ENCODE peak calls at places on chromosomes 11 and 22, in ten cellular contexts. One of them, this sample, is unnamed. For H3K4me1, the result is how much of the 10 kb centered on the place peaks cover.

GRCh38 chr11:15342163-15342562 is 227.4 kb downstream of the INSC start:
- DNase-seq in stomach: no peak
- DNase-seq in HCT116: no peak
- DNase-seq in transverse colon: no peak
- DNase-seq in tibial nerve: no peak
- DNase-seq in upper lobe of left lung: no peak
- DNase-seq in endothelial cell of umbilical vein: no peak
- DNase-seq in spleen: no peak
- DNase-seq in uterus: no peak
- DNase-seq in gastrocnemius medialis: no peak
- DNase-seq in this sample: no peak

GRCh38 chr11:73637012-73637411 is 9.4 kb upstream of the PLEKHB1 start:
- DNase-seq in stomach: no peak
- DNase-seq in HCT116: no peak
- DNase-seq in transverse colon: no peak
- DNase-seq in tibial nerve: no peak
- DNase-seq in upper lobe of left lung: no peak
- DNase-seq in endothelial cell of umbilical vein: no peak
- DNase-seq in spleen: no peak
- DNase-seq in uterus: no peak
- DNase-seq in gastrocnemius medialis: no peak
- DNase-seq in this sample: no peak

GRCh38 chr11:23112987-23113886 is 253.0 kb upstream of the CCDC179 start:
- DNase-seq in stomach: peak
- DNase-seq in HCT116: no peak
- DNase-seq in transverse colon: peak
- DNase-seq in tibial nerve: no peak
- DNase-seq in upper lobe of left lung: no peak
- DNase-seq in endothelial cell of umbilical vein: peak
- DNase-seq in spleen: no peak
- DNase-seq in uterus: no peak
- DNase-seq in gastrocnemius medialis: no peak
- DNase-seq in this sample: no peak

GRCh38 chr11:59197990-59198389 is 14.7 kb downstream of the MPEG1 start:
- DNase-seq in stomach: peak
- DNase-seq in HCT116: no peak
- DNase-seq in transverse colon: no peak
- DNase-seq in tibial nerve: peak
- DNase-seq in upper lobe of left lung: peak
- DNase-seq in endothelial cell of umbilical vein: peak
- DNase-seq in spleen: no peak
- DNase-seq in uterus: peak
- DNase-seq in gastrocnemius medialis: no peak
- DNase-seq in this sample: no peak

GRCh38 chr22:48660795-48661740 is 1166.6 kb downstream of the BRD1 start:
- DNase-seq in stomach: no peak
- DNase-seq in HCT116: no peak
- DNase-seq in transverse colon: no peak
- DNase-seq in tibial nerve: no peak
- DNase-seq in upper lobe of left lung: no peak
- DNase-seq in endothelial cell of umbilical vein: no peak
- DNase-seq in spleen: no peak
- DNase-seq in uterus: no peak
- DNase-seq in gastrocnemius medialis: no peak
- DNase-seq in this sample: no peak

GRCh38 chr22:49513358-49513851 is 314.3 kb downstream of the BRD1 start:
- DNase-seq in stomach: peak
- DNase-seq in HCT116: no peak
- DNase-seq in transverse colon: no peak
- DNase-seq in tibial nerve: no peak
- DNase-seq in upper lobe of left lung: no peak
- DNase-seq in endothelial cell of umbilical vein: no peak
- DNase-seq in spleen: no peak
- DNase-seq in uterus: no peak
- DNase-seq in gastrocnemius medialis: no peak
- DNase-seq in this sample: no peak

GRCh38 chr11:1652778-1653540 is 23.4 kb downstream of the KRTAP5-5 start:
- DNase-seq in stomach: peak
- DNase-seq in HCT116: no peak
- DNase-seq in transverse colon: peak
- DNase-seq in tibial nerve: peak
- DNase-seq in upper lobe of left lung: peak
- DNase-seq in endothelial cell of umbilical vein: peak
- DNase-seq in spleen: peak
- DNase-seq in uterus: peak
- DNase-seq in gastrocnemius medialis: peak
- DNase-seq in this sample: peak

GRCh38 chr11:75562048-75562835 is at the start of gene SERPINH1:
- DNase-seq in stomach: peak
- DNase-seq in HCT116: peak
- DNase-seq in transverse colon: peak
- DNase-seq in tibial nerve: peak
- DNase-seq in upper lobe of left lung: peak
- DNase-seq in endothelial cell of umbilical vein: peak
- DNase-seq in spleen: peak
- DNase-seq in uterus: peak
- DNase-seq in gastrocnemius medialis: peak
- DNase-seq in this sample: peak

GRCh38 chr11:74570266-74571061 is 21.9 kb upstream of the POLD3 start:
- DNase-seq in stomach: peak
- DNase-seq in HCT116: peak
- DNase-seq in transverse colon: peak
- DNase-seq in tibial nerve: peak
- DNase-seq in upper lobe of left lung: peak
- DNase-seq in endothelial cell of umbilical vein: peak
- DNase-seq in spleen: no peak
- DNase-seq in uterus: peak
- DNase-seq in gastrocnemius medialis: no peak
- DNase-seq in this sample: no peak

GRCh38 chr11:86087281-86087680 is 18.4 kb upstream of the PICALM start:
- DNase-seq in stomach: no peak
- DNase-seq in HCT116: no peak
- DNase-seq in transverse colon: no peak
- DNase-seq in tibial nerve: no peak
- DNase-seq in upper lobe of left lung: no peak
- DNase-seq in endothelial cell of umbilical vein: no peak
- DNase-seq in spleen: no peak
- DNase-seq in uterus: no peak
- DNase-seq in gastrocnemius medialis: no peak
- DNase-seq in this sample: no peak

GRCh38 chr11:74147199-74147929 is 23.4 kb downstream of the C2CD3 start:
- DNase-seq in stomach: no peak
- DNase-seq in HCT116: no peak
- DNase-seq in transverse colon: no peak
- DNase-seq in tibial nerve: no peak
- DNase-seq in upper lobe of left lung: no peak
- DNase-seq in endothelial cell of umbilical vein: no peak
- DNase-seq in spleen: no peak
- DNase-seq in uterus: no peak
- DNase-seq in gastrocnemius medialis: no peak
- DNase-seq in this sample: no peak

GRCh38 chr11:69312418-69313399 is 18.8 kb downstream of the MYEOV start:
- DNase-seq in stomach: no peak
- DNase-seq in HCT116: no peak
- DNase-seq in transverse colon: no peak
- DNase-seq in tibial nerve: no peak
- DNase-seq in upper lobe of left lung: no peak
- DNase-seq in endothelial cell of umbilical vein: peak
- DNase-seq in spleen: no peak
- DNase-seq in uterus: no peak
- DNase-seq in gastrocnemius medialis: no peak
- DNase-seq in this sample: peak

GRCh38 chr11:119450590-119450989 is 27.6 kb upstream of the THY1 start:
- DNase-seq in stomach: no peak
- DNase-seq in HCT116: no peak
- DNase-seq in transverse colon: no peak
- DNase-seq in tibial nerve: no peak
- DNase-seq in upper lobe of left lung: no peak
- DNase-seq in endothelial cell of umbilical vein: no peak
- DNase-seq in spleen: no peak
- DNase-seq in uterus: no peak
- DNase-seq in gastrocnemius medialis: no peak
- DNase-seq in this sample: no peak

GRCh38 chr11:64355078-64355940 is 3.7 kb upstream of the RPS6KA4 start:
- DNase-seq in stomach: peak
- DNase-seq in HCT116: peak
- DNase-seq in transverse colon: peak
- DNase-seq in tibial nerve: peak
- DNase-seq in upper lobe of left lung: peak
- DNase-seq in endothelial cell of umbilical vein: peak
- DNase-seq in spleen: peak
- DNase-seq in uterus: peak
- DNase-seq in gastrocnemius medialis: peak
- DNase-seq in this sample: no peak

GRCh38 chr11:128465946-128466688 is 121.2 kb downstream of the ETS1 start:
- DNase-seq in stomach: no peak
- DNase-seq in HCT116: no peak
- DNase-seq in transverse colon: no peak
- DNase-seq in tibial nerve: no peak
- DNase-seq in upper lobe of left lung: no peak
- DNase-seq in endothelial cell of umbilical vein: no peak
- DNase-seq in spleen: no peak
- DNase-seq in uterus: no peak
- DNase-seq in gastrocnemius medialis: no peak
- DNase-seq in this sample: no peak

GRCh38 chr22:18148508-18148965 is 1.4 kb upstream of the USP18 start:
- DNase-seq in stomach: no peak
- DNase-seq in HCT116: no peak
- DNase-seq in transverse colon: no peak
- DNase-seq in tibial nerve: no peak
- DNase-seq in upper lobe of left lung: no peak
- DNase-seq in endothelial cell of umbilical vein: no peak
- DNase-seq in spleen: no peak
- DNase-seq in uterus: no peak
- DNase-seq in gastrocnemius medialis: no peak
- DNase-seq in this sample: no peak
- TF ChIP-seq POLR2A in stomach: no peak
- TF ChIP-seq POLR2A in HCT116: no peak
- TF ChIP-seq POLR2A in transverse colon: no peak
- TF ChIP-seq POLR2A in tibial nerve: no peak
- TF ChIP-seq POLR2A in upper lobe of left lung: no peak
- TF ChIP-seq POLR2A in endothelial cell of umbilical vein: no peak
- TF ChIP-seq POLR2A in spleen: no peak
- TF ChIP-seq POLR2A in uterus: no peak
- TF ChIP-seq POLR2A in gastrocnemius medialis: no peak
- TF ChIP-seq POLR2A in this sample: no peak

GRCh38 chr11:35389897-35390462 is 29.4 kb downstream of the SLC1A2 start:
- DNase-seq in stomach: no peak
- DNase-seq in HCT116: no peak
- DNase-seq in transverse colon: no peak
- DNase-seq in tibial nerve: no peak
- DNase-seq in upper lobe of left lung: no peak
- DNase-seq in endothelial cell of umbilical vein: no peak
- DNase-seq in spleen: no peak
- DNase-seq in uterus: no peak
- DNase-seq in gastrocnemius medialis: no peak
- DNase-seq in this sample: no peak
- TF ChIP-seq CTCF in stomach: no peak
- TF ChIP-seq CTCF in HCT116: no peak
- TF ChIP-seq CTCF in transverse colon: no peak
- TF ChIP-seq CTCF in tibial nerve: no peak
- TF ChIP-seq CTCF in upper lobe of left lung: no peak
- TF ChIP-seq CTCF in endothelial cell of umbilical vein: no peak
- TF ChIP-seq CTCF in spleen: no peak
- TF ChIP-seq CTCF in uterus: no peak
- TF ChIP-seq CTCF in gastrocnemius medialis: no peak
- TF ChIP-seq CTCF in this sample: no peak

GRCh38 chr11:57237204-57237681 is at the start of gene APLNR:
- DNase-seq in stomach: no peak
- DNase-seq in HCT116: no peak
- DNase-seq in transverse colon: no peak
- DNase-seq in tibial nerve: no peak
- DNase-seq in upper lobe of left lung: no peak
- DNase-seq in endothelial cell of umbilical vein: no peak
- DNase-seq in spleen: no peak
- DNase-seq in uterus: no peak
- DNase-seq in gastrocnemius medialis: no peak
- DNase-seq in this sample: no peak

GRCh38 chr11:57240007-57240406 is 3.0 kb upstream of the APLNR start:
- DNase-seq in stomach: no peak
- DNase-seq in HCT116: no peak
- DNase-seq in transverse colon: no peak
- DNase-seq in tibial nerve: no peak
- DNase-seq in upper lobe of left lung: no peak
- DNase-seq in endothelial cell of umbilical vein: no peak
- DNase-seq in spleen: no peak
- DNase-seq in uterus: no peak
- DNase-seq in gastrocnemius medialis: no peak
- DNase-seq in this sample: no peak

GRCh38 chr11:57241311-57241972 is 4.4 kb upstream of the APLNR start:
- DNase-seq in stomach: no peak
- DNase-seq in HCT116: no peak
- DNase-seq in transverse colon: no peak
- DNase-seq in tibial nerve: no peak
- DNase-seq in upper lobe of left lung: no peak
- DNase-seq in endothelial cell of umbilical vein: no peak
- DNase-seq in spleen: no peak
- DNase-seq in uterus: no peak
- DNase-seq in gastrocnemius medialis: no peak
- DNase-seq in this sample: no peak

GRCh38 chr11:57239348-57239747 is 2.3 kb upstream of the APLNR start:
- DNase-seq in stomach: no peak
- DNase-seq in HCT116: no peak
- DNase-seq in transverse colon: no peak
- DNase-seq in tibial nerve: no peak
- DNase-seq in upper lobe of left lung: no peak
- DNase-seq in endothelial cell of umbilical vein: no peak
- DNase-seq in spleen: no peak
- DNase-seq in uterus: no peak
- DNase-seq in gastrocnemius medialis: no peak
- DNase-seq in this sample: no peak

DNA sequence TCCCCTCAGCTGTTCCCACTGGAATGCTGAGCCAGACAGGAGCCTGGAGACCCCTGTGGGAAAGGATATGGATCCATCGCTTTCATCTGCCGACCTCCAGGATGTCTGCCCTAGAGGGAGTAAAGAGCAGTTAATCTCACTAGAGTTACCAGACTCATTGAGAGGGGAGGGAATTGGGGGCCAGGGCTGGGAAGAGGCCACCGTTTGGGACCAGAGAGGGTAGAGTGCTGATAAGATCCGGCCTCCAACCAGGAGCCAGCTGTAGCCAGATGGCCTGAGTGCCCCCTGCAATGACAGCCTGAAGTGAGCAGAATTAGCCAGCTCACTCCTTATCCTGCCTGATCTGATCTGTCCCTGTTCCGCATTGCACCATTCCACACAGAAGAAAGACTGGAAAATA is 3.7 kb upstream of the APLNR start:
- DNase-seq in stomach: no peak
- DNase-seq in HCT116: no peak
- DNase-seq in transverse colon: no peak
- DNase-seq in tibial nerve: no peak
- DNase-seq in upper lobe of left lung: no peak
- DNase-seq in endothelial cell of umbilical vein: no peak
- DNase-seq in spleen: no peak
- DNase-seq in uterus: no peak
- DNase-seq in gastrocnemius medialis: no peak
- DNase-seq in this sample: no peak
- H3K4me1 ChIP-seq in stomach: under half
- H3K4me1 ChIP-seq in HCT116: under half
- H3K4me1 ChIP-seq in transverse colon: under half
- H3K4me1 ChIP-seq in tibial nerve: under half
- H3K4me1 ChIP-seq in upper lobe of left lung: under half
- H3K4me1 ChIP-seq in endothelial cell of umbilical vein: under half
- H3K4me1 ChIP-seq in spleen: under half
- H3K4me1 ChIP-seq in uterus: under half
- H3K4me1 ChIP-seq in gastrocnemius medialis: under half
- H3K4me1 ChIP-seq in this sample: under half

GRCh38 chr22:39925273-39925672 is 24.4 kb downstream of the GRAP2 start:
- DNase-seq in stomach: no peak
- DNase-seq in HCT116: no peak
- DNase-seq in transverse colon: no peak
- DNase-seq in tibial nerve: no peak
- DNase-seq in upper lobe of left lung: no peak
- DNase-seq in endothelial cell of umbilical vein: no peak
- DNase-seq in spleen: no peak
- DNase-seq in uterus: no peak
- DNase-seq in gastrocnemius medialis: no peak
- DNase-seq in this sample: no peak
- TF ChIP-seq POLR2A in stomach: no peak
- TF ChIP-seq POLR2A in HCT116: no peak
- TF ChIP-seq POLR2A in transverse colon: no peak
- TF ChIP-seq POLR2A in tibial nerve: no peak
- TF ChIP-seq POLR2A in upper lobe of left lung: no peak
- TF ChIP-seq POLR2A in endothelial cell of umbilical vein: no peak
- TF ChIP-seq POLR2A in spleen: no peak
- TF ChIP-seq POLR2A in uterus: no peak
- TF ChIP-seq POLR2A in gastrocnemius medialis: no peak
- TF ChIP-seq POLR2A in this sample: no peak